ENCODE peak calls at places on chromosomes 4 and X, in five cellular contexts. Q is progenitor cell of endocrine pancreas; Y is stimulated activated CD4-positive, alpha-beta T cell treated with anti-CD3 and anti-CD28 coated beads, Interleukin-1b, Interleukin-23, amount 100 ng/mL, for 1 hour; I is T follicular helper cell; N is nucleus accumbens. H is an unnamed sample.

GRCh38 chr4:78720994-78721677 is 55.0 kb upstream of the BMP2K start:
- DNase-seq in Q (no peak), Y (no peak), I (no peak), N (no peak), H (no peak)

GRCh38 chr4:185464184-185464583 is 7.3 kb downstream of the CCDC110 start:
- DNase-seq in Q (no peak), Y (no peak), I (no peak), N (no peak), H (no peak)

GRCh38 chr4:98632258-98632657 is 26.2 kb downstream of the TSPAN5 start:
- DNase-seq in Q (no peak), Y (no peak), I (no peak), N (no peak), H (no peak)

GRCh38 chr4:108466936-108467902 is 153.2 kb upstream of the RPL34 start:
- DNase-seq in Q (no peak), Y (no peak), I (no peak), N (no peak), H (no peak)

GRCh38 chr4:1300466-1301455 is 11.1 kb downstream of the MAEA start:
- DNase-seq in Q (no peak), Y (no peak), I (no peak), N (peak; percentile 68), H (no peak)

GRCh38 chr4:40908702-40909362 is 159.1 kb downstream of the NSUN7 start:
- DNase-seq in Q (peak; percentile 44), Y (peak; percentile 18), I (peak; percentile 37), N (peak; percentile 6), H (peak; percentile 86)

GRCh38 chr4:146943691-146944375 is 1.8 kb downstream of the TTC29 start:
- DNase-seq in Q (no peak), Y (no peak), I (no peak), N (no peak), H (no peak)

GRCh38 chr4:76706581-76706980 is 191.4 kb downstream of the SOWAHB start:
- DNase-seq in Q (no peak), Y (no peak), I (no peak), N (no peak), H (no peak)

GRCh38 chr4:185933078-185933581 is 121.1 kb upstream of the SORBS2 start:
- DNase-seq in Q (no peak), Y (no peak), I (no peak), N (no peak), H (no peak)

GRCh38 chr4:156515295-156515694 is 456.3 kb downstream of the PDGFC start:
- DNase-seq in Q (no peak), Y (no peak), I (no peak), N (no peak), H (no peak)

GRCh38 chrX:16466640-16467432 is 183.1 kb upstream of the S100G start:
- DNase-seq in Q (no peak), Y (no peak), I (no peak), N (no peak), H (no peak)

GRCh38 chrX:15515931-15516330 is 15.3 kb downstream of the BMX start:
- DNase-seq in Q (no peak), Y (no peak), I (no peak), N (no peak), H (no peak)

GRCh38 chr4:71195932-71196331 is 142.9 kb upstream of the SLC4A4 start:
- DNase-seq in Q (no peak), Y (no peak), I (no peak), N (no peak), H (no peak)

GRCh38 chr4:17414392-17414791 is 97.5 kb downstream of the QDPR start:
- DNase-seq in Q (no peak), Y (no peak), I (no peak), N (no peak), H (no peak)

GRCh38 chr4:122329876-122330595 is 48.8 kb upstream of the ADAD1 start:
- DNase-seq in Q (no peak), Y (no peak), I (no peak), N (no peak), H (no peak)

GRCh38 chrX:55490974-55491373 is 1.3 kb upstream of the USP51 start:
- DNase-seq in Q (no peak), Y (no peak), I (no peak), N (no peak), H (no peak)

GRCh38 chr4:7256989-7257810 is 64.9 kb downstream of the SORCS2 start:
- DNase-seq in Q (no peak), Y (no peak), I (no peak), N (no peak), H (no peak)

GRCh38 chr4:150160473-150160872 is 82.2 kb downstream of the DCLK2 start:
- DNase-seq in Q (no peak), Y (no peak), I (no peak), N (no peak), H (no peak)